ENCODE peak calls at places on chromosomes 1 and 21, in six cellular contexts. T, Z, R, L, H and U are unnamed samples.

GRCh38 chr1:21932127-21932526 is 5.0 kb downstream of the HSPG2 start:
- DNase-seq in T (no peak), Z (no peak), R (no peak), L (no peak), H (peak; percentile 85), U (no peak)

GRCh38 chr21:19684328-19684727 is 1280.7 kb upstream of the TMPRSS15 start:
- DNase-seq in T (peak; percentile 69), Z (peak; percentile 45), R (no peak), L (no peak), H (no peak), U (no peak)

GRCh38 chr1:30191154-30191702 is 532.2 kb downstream of the MATN1 start:
- DNase-seq in T (peak; percentile 56), Z (no peak), R (no peak), L (peak; percentile 7), H (peak; percentile 44), U (peak; percentile 66)

GRCh38 chr1:151820940-151821339 is 10.7 kb downstream of the RORC start:
- DNase-seq in T (no peak), Z (peak; percentile 62), R (no peak), L (no peak), H (no peak), U (no peak)

GRCh38 chr1:166933633-166934032 is 41.7 kb downstream of the ILDR2 start:
- DNase-seq in T (no peak), Z (no peak), R (no peak), L (no peak), H (no peak), U (no peak)

GRCh38 chr1:154698320-154699096 is 90.5 kb upstream of the ADAR start:
- DNase-seq in T (no peak), Z (no peak), R (no peak), L (no peak), H (no peak), U (no peak)

GRCh38 chr1:243301059-243301458 is 45.2 kb downstream of the SDCCAG8 start:
- DNase-seq in T (no peak), Z (no peak), R (no peak), L (no peak), H (no peak), U (no peak)

GRCh38 chr1:13960376-13960987 is 260.5 kb downstream of the PRDM2 start:
- DNase-seq in T (peak; percentile 70), Z (peak; percentile 76), R (peak; percentile 24), L (peak; percentile 57), H (peak; percentile 16), U (peak; percentile 87)

GRCh38 chr1:94608852-94609570 is 67.5 kb upstream of the F3 start:
- DNase-seq in T (no peak), Z (no peak), R (no peak), L (no peak), H (no peak), U (no peak)

GRCh38 chr1:84598846-84599741 is 24.9 kb upstream of the CTBS start:
- DNase-seq in T (no peak), Z (no peak), R (no peak), L (no peak), H (no peak), U (no peak)

GRCh38 chr1:2091611-2092604 is 41.7 kb downstream of the PRKCZ start:
- DNase-seq in T (peak; percentile 80), Z (no peak), R (peak; percentile 44), L (no peak), H (no peak), U (peak; percentile 80)

GRCh38 chr1:79790950-79791349 is 784.4 kb upstream of the ADGRL4 start:
- DNase-seq in T (no peak), Z (no peak), R (no peak), L (no peak), H (no peak), U (no peak)

GRCh38 chr1:78511334-78511733 is 20.6 kb downstream of the PTGFR start:
- DNase-seq in T (no peak), Z (no peak), R (no peak), L (no peak), H (no peak), U (no peak)

GRCh38 chr21:34367320-34367935 is 3.6 kb downstream of the KCNE2 start:
- DNase-seq in T (peak; percentile 34), Z (no peak), R (no peak), L (peak; percentile 26), H (peak; percentile 73), U (peak; percentile 66)

GRCh38 chr1:154429118-154429517 is 24.0 kb downstream of the IL6R start:
- DNase-seq in T (no peak), Z (no peak), R (no peak), L (no peak), H (no peak), U (no peak)